ENCODE peak calls at places on chromosomes 16 and 17, in four cellular contexts. Q is IMR-90, R is H9, M is H1. I is an unnamed sample.

GRCh38 chr17:46979023-46979870 is at the start of gene RPRML:
- DNase-seq in Q (no peak), M (no peak), R (peak; percentile 77), I (peak; percentile 42)

GRCh38 chr17:17900615-17901520 is 64.1 kb upstream of the SREBF1 start:
- DNase-seq in Q (peak; percentile 94), M (no peak), R (no peak), I (peak; percentile 30)

GRCh38 chr17:74427763-74428153 is 4.1 kb upstream of the GPRC5C start:
- DNase-seq in Q (no peak), M (no peak), R (no peak), I (no peak)

GRCh38 chr17:16342979-16343378 is 10.3 kb downstream of the CENPV start:
- DNase-seq in R (no peak), Q (peak; percentile 70), M (no peak), I (no peak)

GRCh38 chr16:30715777-30716445 is 16.9 kb downstream of the SRCAP start:
- DNase-seq in M (no peak), Q (peak; percentile 36), R (no peak), I (no peak)

GRCh38 chr17:46770818-46771600 is 47.5 kb downstream of the WNT3 start:
- DNase-seq in R (peak; percentile 71), M (no peak), Q (peak; percentile 23), I (peak; percentile 76)

GRCh38 chr16:66359012-66359411 is 7.5 kb upstream of the CDH5 start:
- DNase-seq in R (no peak), Q (peak; percentile 19), M (no peak), I (no peak)

GRCh38 chr17:74527081-74527480 is 4.2 kb downstream of the CD300LB start:
- DNase-seq in M (no peak), R (peak; percentile 12), Q (no peak), I (no peak)

GRCh38 chr16:75385507-75386152 is 47.7 kb downstream of the CFDP1 start:
- DNase-seq in R (no peak), Q (peak; percentile 88), M (no peak), I (peak; percentile 64)

GRCh38 chr17:42111901-42112551 is 488 bp downstream of the DHX58 start:
- DNase-seq in Q (peak; percentile 17), R (peak; percentile 76), M (no peak), I (no peak)

GRCh38 chr17:62824290-62825135 is 16.4 kb upstream of the MARCHF10 start:
- DNase-seq in M (peak; percentile 79), R (peak; percentile 82), Q (peak; percentile 95), I (peak; percentile 94)

GRCh38 chr17:45702666-45703266 is 81.4 kb upstream of the CRHR1 start:
- DNase-seq in Q (peak; percentile 23), M (no peak), R (no peak), I (peak; percentile 52)

GRCh38 chr17:15457723-15458094 is 9.7 kb downstream of the CDRT4 start:
- DNase-seq in R (no peak), M (no peak), Q (no peak), I (no peak)

GRCh38 chr17:76138234-76138895 is 2.7 kb downstream of the FOXJ1 start:
- DNase-seq in M (no peak), Q (no peak), R (peak; percentile 66), I (peak; percentile 66)

DNA sequence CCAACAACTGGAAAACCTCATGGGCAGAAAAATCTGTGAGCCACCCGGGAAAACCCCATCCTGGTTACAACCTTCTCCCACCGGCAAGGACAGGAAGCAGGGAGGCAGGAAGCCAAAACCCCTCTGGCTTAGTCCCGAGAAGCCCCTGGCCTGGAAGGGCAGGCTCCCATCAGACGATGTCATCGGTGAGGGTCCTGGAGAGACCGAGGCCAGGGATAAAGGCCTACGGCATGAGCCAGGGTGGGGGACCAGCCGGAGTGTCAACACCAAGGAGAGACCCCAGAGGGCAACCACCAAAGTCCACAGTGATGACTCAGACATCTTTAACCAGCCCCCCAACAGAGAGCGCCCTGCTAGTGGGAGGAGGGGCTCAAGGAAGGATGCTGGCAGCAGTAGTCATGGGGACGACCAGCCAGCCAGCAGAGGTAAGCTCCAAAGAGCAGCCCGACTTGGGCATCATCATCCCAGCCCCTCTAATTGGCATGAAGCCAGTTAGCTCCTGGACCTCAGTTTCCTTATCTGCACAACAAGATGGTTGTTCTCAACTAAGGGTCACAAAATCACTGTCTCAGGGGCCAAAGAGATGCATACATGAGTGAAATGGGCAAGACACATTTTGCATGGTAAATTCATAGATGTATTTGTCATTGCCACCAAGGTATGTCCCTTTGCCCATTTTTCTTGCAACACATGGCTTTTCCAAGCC is 190.7 kb downstream of the KATNIP start:
- DNase-seq in M (no peak), Q (no peak), R (no peak), I (no peak)
- H3K56ac ChIP-seq in M (no peak overlapping the region), Q (no peak overlapping the region), R (no peak overlapping the region), I (no peak overlapping the region)

GRCh38 chr16:717651-718245 is 2.8 kb downstream of the METRN start:
- DNase-seq in Q (no peak), R (no peak), M (no peak), I (no peak)
- H2BK120ac ChIP-seq in Q (no peak overlapping the region), R (no peak overlapping the region), M (no peak overlapping the region), I (no peak overlapping the region)

GRCh38 chr16:59058261-59058660 is 324.1 kb upstream of the GOT2 start:
- DNase-seq in Q (no peak), R (no peak), M (no peak), I (peak; percentile 1)

GRCh38 chr16:59060212-59060611 is 326.1 kb upstream of the GOT2 start:
- DNase-seq in M (no peak), R (no peak), Q (peak; percentile 84), I (no peak)
- H3K56ac ChIP-seq in M (no peak overlapping the region), R (no peak overlapping the region), Q (no peak overlapping the region), I (no peak overlapping the region)

DNA sequence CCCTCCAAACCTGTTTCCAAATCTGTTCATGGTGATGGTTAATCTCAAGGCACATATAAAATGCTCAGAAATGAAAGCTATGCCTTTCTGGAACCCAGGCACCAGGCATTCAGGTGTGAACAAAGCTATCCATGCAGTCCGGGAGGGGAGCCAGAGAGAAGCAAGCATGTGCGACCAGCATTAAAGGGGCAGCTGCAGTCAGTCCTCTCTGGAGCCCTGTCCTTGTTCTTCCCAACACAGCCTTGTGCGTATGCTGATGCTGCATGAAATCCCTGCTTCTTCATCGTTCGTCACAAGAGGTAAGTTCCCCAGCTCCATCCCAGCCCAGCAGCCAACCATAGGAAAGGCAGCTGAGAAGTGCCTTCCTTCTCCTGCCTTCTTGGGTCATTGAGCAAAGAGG is 148.7 kb downstream of the GRIN2A start:
- DNase-seq in Q (no peak), R (no peak), M (no peak), I (no peak)
- H2BK120ac ChIP-seq in Q (no peak overlapping the region), R (no peak overlapping the region), M (no peak overlapping the region), I (no peak overlapping the region)

GRCh38 chr16:71479420-71479819 is 9.7 kb downstream of the ZNF19 start:
- DNase-seq in M (no peak), Q (peak; percentile 34), R (peak; percentile 53), I (peak; percentile 64)

GRCh38 chr16:71472041-71472440 is 10.0 kb upstream of the ZNF23 start:
- DNase-seq in R (no peak), Q (no peak), M (no peak), I (no peak)

GRCh38 chr16:71473891-71474290 is 11.8 kb upstream of the ZNF23 start:
- DNase-seq in Q (no peak), M (no peak), R (no peak), I (no peak)

GRCh38 chr16:71476457-71476856 is 12.7 kb downstream of the ZNF19 start:
- DNase-seq in M (no peak), R (no peak), Q (no peak), I (no peak)

DNA sequence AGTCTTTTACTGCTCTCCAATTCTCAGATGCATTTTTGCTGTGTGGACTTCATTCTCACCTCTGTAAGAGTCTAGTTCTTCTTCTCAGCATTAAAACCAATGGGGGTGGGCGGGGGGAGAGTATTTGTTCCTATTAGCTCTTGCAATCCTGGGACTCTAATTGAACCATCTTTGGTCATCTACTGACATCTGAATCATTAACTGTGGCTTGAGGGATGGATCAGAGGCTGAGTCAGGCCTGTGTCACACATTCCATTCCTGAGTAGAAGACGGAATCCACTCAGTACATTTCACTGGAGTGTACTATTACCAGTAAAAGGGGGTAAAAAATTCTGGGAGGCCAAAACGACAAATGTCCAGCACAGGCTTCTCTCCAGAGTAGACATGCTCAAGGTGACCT is 12.8 kb upstream of the ZNF23 start:
- DNase-seq in M (no peak), R (no peak), Q (peak; percentile 92), I (no peak)
- H3K56ac ChIP-seq in M (no peak overlapping the region), R (no peak overlapping the region), Q (peak overlapping the region; percentile 76), I (no peak overlapping the region)

I was measured in mesendoderm.